ENCODE peak calls at places on chromosomes 3 and 15, in four cellular contexts. X is stomach, F is ovary, C is tibial nerve. T is an unnamed sample.
A peak's percentile ranks its signal among the peaks of the same experiment; 100 is the strongest.

GRCh38 chr3:180239939-180240338 is 203.2 kb upstream of the PEX5L start:
- DNase-seq in F (no peak), X (no peak), C (no peak), T (no peak)

GRCh38 chr3:126376464-126376863 is 18.2 kb upstream of the CFAP100 start:
- DNase-seq in C (no peak), F (no peak), X (peak; percentile 7), T (no peak)

GRCh38 chr3:50971487-50971924 is 296.8 kb downstream of the DOCK3 start:
- DNase-seq in F (no peak), C (no peak), X (peak; percentile 51), T (no peak)

GRCh38 chr15:60006203-60006782 is 2.2 kb downstream of the FOXB1 start:
- DNase-seq in C (no peak), F (peak; percentile 42), X (no peak), T (no peak)

GRCh38 chr15:76954744-76955143 is 23.2 kb downstream of the RCN2 start:
- DNase-seq in X (no peak), C (no peak), F (no peak), T (no peak)

GRCh38 chr3:52108302-52109232 is 45.7 kb downstream of the POC1A start:
- DNase-seq in X (no peak), F (peak; percentile 47), C (peak; percentile 32), T (no peak)

GRCh38 chr3:288383-288782 is 91.8 kb downstream of the CHL1 start:
- DNase-seq in C (no peak), F (no peak), X (no peak), T (no peak)

GRCh38 chr3:121661376-121661775 is 673 bp upstream of the HCLS1 start:
- DNase-seq in F (no peak), X (no peak), C (no peak), T (no peak)

GRCh38 chr3:150367771-150368170 is 40.3 kb upstream of the TSC22D2 start:
- DNase-seq in C (no peak), X (no peak), F (no peak), T (no peak)

GRCh38 chr15:33234019-33234418 is 39.5 kb upstream of the FMN1 start:
- DNase-seq in C (no peak), F (no peak), X (no peak), T (no peak)

GRCh38 chr15:45157974-45158373 is 28.2 kb downstream of the DUOX1 start:
- DNase-seq in F (no peak), X (no peak), C (peak; percentile 27), T (no peak)

GRCh38 chr3:64187065-64187959 is 38.0 kb downstream of the PRICKLE2 start:
- DNase-seq in X (peak; percentile 40), F (peak; percentile 78), C (no peak), T (no peak)

GRCh38 chr3:178072931-178073330 is 463.3 kb upstream of the KCNMB2 start:
- DNase-seq in X (no peak), C (no peak), F (no peak), T (no peak)

GRCh38 chr3:182786564-182787196 is 6.6 kb upstream of the ATP11B start:
- DNase-seq in X (no peak), F (no peak), C (no peak), T (no peak)

GRCh38 chr3:56137406-56137805 is 330.9 kb downstream of the ERC2 start:
- DNase-seq in X (no peak), F (no peak), C (no peak), T (no peak)

GRCh38 chr15:47431501-47431900 is 285.8 kb upstream of the SEMA6D start:
- DNase-seq in X (no peak), F (no peak), C (no peak), T (no peak)

GRCh38 chr3:121483290-121483689 is 62.5 kb downstream of the POLQ start:
- DNase-seq in F (no peak), X (no peak), C (no peak), T (no peak)

GRCh38 chr3:28678083-28678482 is 329.5 kb upstream of the AZI2 start:
- DNase-seq in C (no peak), X (no peak), F (no peak), T (no peak)

GRCh38 chr3:133330043-133330442 is 69.8 kb upstream of the BFSP2 start:
- DNase-seq in X (no peak), F (no peak), C (no peak), T (no peak)

GRCh38 chr3:127068111-127068810 is 85.3 kb downstream of the PLXNA1 start:
- DNase-seq in F (no peak), X (no peak), C (no peak), T (no peak)

GRCh38 chr3:160577551-160578195 is 12.3 kb upstream of the KPNA4 start:
- DNase-seq in C (no peak), F (no peak), X (no peak), T (no peak)

GRCh38 chr15:53490341-53490740 is 269.1 kb downstream of the WDR72 start:
- DNase-seq in X (no peak), C (no peak), F (no peak), T (no peak)

GRCh38 chr3:111915905-111916304 is 56.8 kb downstream of the PHLDB2 start:
- DNase-seq in F (no peak), X (no peak), C (no peak), T (no peak)

GRCh38 chr3:55488398-55489055 is 1.4 kb upstream of the WNT5A start:
- DNase-seq in C (no peak), X (peak; percentile 61), F (peak; percentile 82), T (no peak)

GRCh38 chr3:11554236-11554610 is 89.5 kb downstream of the VGLL4 start:
- DNase-seq in F (peak; percentile 44), X (no peak), C (no peak), T (no peak)

GRCh38 chr3:126553284-126553811 is 5.4 kb downstream of the C3orf22 start:
- DNase-seq in F (peak; percentile 19), C (no peak), X (peak; percentile 17), T (peak; percentile 81)

GRCh38 chr15:40010681-40011080 is 28.3 kb downstream of the SRP14 start:
- DNase-seq in C (no peak), F (no peak), X (no peak), T (no peak)

GRCh38 chr15:34275154-34275553 is 50.3 kb downstream of the EMC4 start:
- DNase-seq in C (no peak), F (no peak), X (no peak), T (no peak)

DNA sequence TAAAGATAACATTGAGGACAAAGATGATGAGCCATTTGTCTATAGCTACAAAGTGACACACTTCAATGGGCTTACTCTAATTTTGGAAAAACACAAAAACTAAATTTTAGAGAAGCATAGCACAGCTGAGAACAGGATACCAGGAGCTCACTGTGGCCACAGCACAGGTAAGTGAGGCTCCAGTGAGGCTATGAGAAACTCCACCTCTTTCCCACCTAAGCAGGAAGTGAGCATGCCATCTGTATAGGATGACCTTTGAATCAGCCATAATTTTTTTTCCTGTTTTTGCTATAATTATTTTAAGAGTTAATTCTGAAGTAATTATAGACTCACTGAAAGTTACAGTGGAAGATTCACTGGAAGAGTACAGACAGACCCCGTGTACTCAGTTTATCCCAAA is 82.1 kb upstream of the DCLK3 start:
- DNase-seq in X (no peak), C (no peak), F (no peak), T (no peak)
- TF ChIP-seq POLR2A in X (no peak), C (no peak), F (no peak), T (no peak)

GRCh38 chr15:80669599-80670273 is 25.4 kb upstream of the ABHD17C start:
- DNase-seq in F (no peak), X (no peak), C (no peak), T (no peak)
- TF ChIP-seq EP300 in F (no peak), X (no peak), C (no peak), T (no peak)

GRCh38 chr3:71658131-71658530 is 67.1 kb downstream of the EIF4E3 start:
- DNase-seq in F (peak; percentile 81), X (peak; percentile 98), C (peak; percentile 61), T (no peak)
- TF ChIP-seq CTCF in F (no peak), X (no peak), C (no peak), T (no peak)

GRCh38 chr15:58862326-58862725 is 71.2 kb downstream of the SLTM start:
- DNase-seq in F (no peak), C (no peak), X (no peak), T (no peak)

GRCh38 chr15:58865420-58865880 is 68.0 kb downstream of the SLTM start:
- DNase-seq in C (no peak), X (no peak), F (peak; percentile 60), T (no peak)

GRCh38 chr15:58867926-58868325 is 65.6 kb downstream of the SLTM start:
- DNase-seq in C (no peak), F (no peak), X (no peak), T (no peak)

GRCh38 chr15:58870451-58870850 is 63.0 kb downstream of the SLTM start:
- DNase-seq in F (no peak), X (no peak), C (no peak), T (no peak)

DNA sequence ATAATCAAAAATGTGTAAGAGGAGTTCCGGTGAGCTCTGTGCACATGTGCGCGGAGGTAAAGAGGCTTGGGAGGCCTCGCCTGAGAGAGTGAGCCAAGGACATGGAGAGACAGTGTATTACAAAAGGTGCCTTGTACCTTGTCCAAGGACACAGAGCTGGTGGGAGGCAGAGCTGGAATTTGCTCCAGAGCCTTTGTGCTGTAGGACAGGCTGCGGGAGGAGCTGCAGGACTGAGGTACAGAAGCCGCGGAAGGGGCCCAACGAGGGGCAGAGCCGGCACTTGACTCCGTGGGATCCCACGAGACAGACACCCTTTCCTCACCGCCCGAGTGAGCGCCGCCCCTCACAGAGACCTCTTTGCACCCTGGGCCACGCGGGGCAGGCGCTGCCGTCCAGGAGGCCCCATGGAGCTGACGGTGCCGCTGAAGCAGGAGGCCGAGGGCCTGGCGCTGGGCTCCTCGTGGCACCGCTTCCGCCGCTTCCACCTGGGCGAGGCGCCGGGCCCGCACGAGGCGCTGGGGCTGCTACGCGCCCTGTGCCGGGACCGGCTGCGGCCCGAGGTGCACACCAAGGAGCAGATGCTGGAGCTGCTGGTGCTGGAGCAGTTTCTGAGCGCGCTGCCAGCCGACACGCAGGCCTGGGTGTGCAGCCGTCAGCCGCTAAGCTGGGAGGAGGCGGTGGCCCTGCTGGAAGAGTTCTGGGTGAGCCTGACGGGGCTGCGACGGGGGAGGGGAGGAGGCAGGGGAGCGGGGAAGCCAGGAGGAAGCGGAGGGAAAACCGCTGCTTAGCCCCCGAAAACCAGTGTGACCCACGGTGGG is 68.7 kb downstream of the SLTM start:
- DNase-seq in F (peak; percentile 79), X (peak; percentile 33), C (no peak), T (no peak)
- TF ChIP-seq POLR2A in F (no peak), X (no peak), C (no peak), T (no peak)

DNA sequence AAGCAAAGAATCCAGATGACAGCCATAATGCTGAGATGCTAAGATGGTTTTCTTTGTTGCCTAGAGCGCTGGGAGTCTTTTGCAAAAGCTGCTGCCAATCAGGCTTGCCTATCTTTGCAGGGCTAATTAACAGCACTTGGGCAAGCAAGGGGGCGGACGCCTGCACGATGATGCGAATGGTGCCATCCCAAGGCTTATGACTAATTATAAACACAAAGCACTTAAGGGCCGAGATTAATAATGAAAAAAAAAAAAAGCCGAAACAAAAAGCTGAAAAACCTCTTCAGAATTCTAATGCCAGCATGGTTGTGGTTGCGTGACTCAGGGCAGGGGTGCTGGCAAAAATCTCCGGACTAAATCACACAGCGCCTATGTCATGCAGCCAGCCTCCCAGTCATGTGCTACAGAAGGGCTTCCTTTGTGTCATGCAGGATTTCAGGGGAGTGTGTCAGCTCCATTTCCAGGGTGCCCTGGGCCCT is 184.9 kb upstream of the ANKRD28 start:
- DNase-seq in F (no peak), X (no peak), C (no peak), T (peak; percentile 39)
- TF ChIP-seq EP300 in F (no peak), X (no peak), C (no peak), T (no peak)